ENCODE peak calls at places on chromosomes 1 and 21, in seven cellular contexts. One of them, this sample, is unnamed.

GRCh38 chr21:42400525-42400924 is 3.2 kb upstream of the UBASH3A start:
- DNase-seq in NCI-H748 treated with DMSO at 0.1 percent for 48 hours: no peak
- DNase-seq in A172: peak
- DNase-seq in NCI-H2081: no peak
- DNase-seq in HTR-8/SVneo: no peak
- DNase-seq in non-pigmented ciliary epithelial cell: no peak
- DNase-seq in amygdala: no peak
- DNase-seq in this sample: no peak

GRCh38 chr1:54367613-54368012 is 38.6 kb downstream of the SSBP3 start:
- DNase-seq in A172: no peak
- DNase-seq in NCI-H748 treated with DMSO at 0.1 percent for 48 hours: no peak
- DNase-seq in NCI-H2081: no peak
- DNase-seq in HTR-8/SVneo: no peak
- DNase-seq in amygdala: no peak
- DNase-seq in non-pigmented ciliary epithelial cell: no peak
- DNase-seq in this sample: no peak

GRCh38 chr21:34274001-34274400 is 89.8 kb upstream of the KCNE2 start:
- DNase-seq in NCI-H748 treated with DMSO at 0.1 percent for 48 hours: no peak
- DNase-seq in A172: peak
- DNase-seq in HTR-8/SVneo: no peak
- DNase-seq in non-pigmented ciliary epithelial cell: peak
- DNase-seq in NCI-H2081: no peak
- DNase-seq in amygdala: no peak
- DNase-seq in this sample: no peak

GRCh38 chr1:215529111-215529510 is 38.0 kb upstream of the KCTD3 start:
- DNase-seq in amygdala: no peak
- DNase-seq in NCI-H748 treated with DMSO at 0.1 percent for 48 hours: no peak
- DNase-seq in HTR-8/SVneo: no peak
- DNase-seq in A172: no peak
- DNase-seq in non-pigmented ciliary epithelial cell: no peak
- DNase-seq in NCI-H2081: no peak
- DNase-seq in this sample: no peak

GRCh38 chr21:20108976-20109375 is 889.2 kb upstream of the NCAM2 start:
- DNase-seq in NCI-H2081: no peak
- DNase-seq in A172: no peak
- DNase-seq in NCI-H748 treated with DMSO at 0.1 percent for 48 hours: no peak
- DNase-seq in non-pigmented ciliary epithelial cell: no peak
- DNase-seq in HTR-8/SVneo: no peak
- DNase-seq in amygdala: no peak
- DNase-seq in this sample: no peak

GRCh38 chr1:112998592-112999235 is 42.7 kb upstream of the SLC16A1 start:
- DNase-seq in NCI-H748 treated with DMSO at 0.1 percent for 48 hours: no peak
- DNase-seq in amygdala: no peak
- DNase-seq in A172: peak
- DNase-seq in NCI-H2081: peak
- DNase-seq in non-pigmented ciliary epithelial cell: peak
- DNase-seq in HTR-8/SVneo: no peak
- DNase-seq in this sample: no peak

GRCh38 chr1:227766015-227766634 is 30.9 kb downstream of the SNAP47 start:
- DNase-seq in non-pigmented ciliary epithelial cell: no peak
- DNase-seq in A172: peak
- DNase-seq in NCI-H2081: peak
- DNase-seq in HTR-8/SVneo: no peak
- DNase-seq in amygdala: no peak
- DNase-seq in NCI-H748 treated with DMSO at 0.1 percent for 48 hours: no peak
- DNase-seq in this sample: peak

GRCh38 chr1:234597894-234598293 is 12.1 kb downstream of the IRF2BP2 start:
- DNase-seq in A172: peak
- DNase-seq in NCI-H2081: peak
- DNase-seq in HTR-8/SVneo: no peak
- DNase-seq in non-pigmented ciliary epithelial cell: no peak
- DNase-seq in NCI-H748 treated with DMSO at 0.1 percent for 48 hours: no peak
- DNase-seq in amygdala: no peak
- DNase-seq in this sample: no peak

GRCh38 chr1:179187708-179188471 is 41.6 kb downstream of the ABL2 start:
- DNase-seq in NCI-H748 treated with DMSO at 0.1 percent for 48 hours: no peak
- DNase-seq in amygdala: no peak
- DNase-seq in non-pigmented ciliary epithelial cell: no peak
- DNase-seq in HTR-8/SVneo: no peak
- DNase-seq in A172: no peak
- DNase-seq in NCI-H2081: no peak
- DNase-seq in this sample: no peak

GRCh38 chr1:22350171-22350961 is 101.3 kb upstream of the ZBTB40 start:
- DNase-seq in A172: no peak
- DNase-seq in NCI-H2081: peak
- DNase-seq in HTR-8/SVneo: no peak
- DNase-seq in non-pigmented ciliary epithelial cell: no peak
- DNase-seq in amygdala: no peak
- DNase-seq in NCI-H748 treated with DMSO at 0.1 percent for 48 hours: no peak
- DNase-seq in this sample: no peak

GRCh38 chr1:156860113-156860638 is 489 bp upstream of the NTRK1 start:
- DNase-seq in non-pigmented ciliary epithelial cell: no peak
- DNase-seq in A172: peak
- DNase-seq in HTR-8/SVneo: peak
- DNase-seq in NCI-H2081: peak
- DNase-seq in amygdala: peak
- DNase-seq in NCI-H748 treated with DMSO at 0.1 percent for 48 hours: peak
- DNase-seq in this sample: no peak

GRCh38 chr1:19257178-19257914 is 5.7 kb downstream of the MRTO4 start:
- DNase-seq in NCI-H2081: no peak
- DNase-seq in NCI-H748 treated with DMSO at 0.1 percent for 48 hours: no peak
- DNase-seq in A172: peak
- DNase-seq in amygdala: no peak
- DNase-seq in HTR-8/SVneo: no peak
- DNase-seq in non-pigmented ciliary epithelial cell: no peak
- DNase-seq in this sample: no peak

GRCh38 chr1:230459463-230459862 is 33.3 kb upstream of the PGBD5 start:
- DNase-seq in NCI-H2081: peak
- DNase-seq in HTR-8/SVneo: no peak
- DNase-seq in NCI-H748 treated with DMSO at 0.1 percent for 48 hours: no peak
- DNase-seq in non-pigmented ciliary epithelial cell: no peak
- DNase-seq in A172: peak
- DNase-seq in amygdala: no peak
- DNase-seq in this sample: peak

GRCh38 chr1:84689514-84690396 is 506 bp downstream of the SSX2IP start:
- DNase-seq in non-pigmented ciliary epithelial cell: no peak
- DNase-seq in NCI-H748 treated with DMSO at 0.1 percent for 48 hours: peak
- DNase-seq in HTR-8/SVneo: peak
- DNase-seq in NCI-H2081: peak
- DNase-seq in amygdala: peak
- DNase-seq in A172: peak
- DNase-seq in this sample: no peak